ENCODE peak calls at places on chromosome 5, in ten cellular contexts. A is SK-N-SH, M is A549, E is heart right ventricle, H is ovary, S is sigmoid colon, G is transverse colon, T is pancreas, D is Peyer's patch, B is MM.1S. I is an unnamed sample.

GRCh38 chr5:154288145-154288544 is 97.6 kb downstream of the GALNT10 start:
- DNase-seq in A (no peak), B (no peak), H (peak), M (no peak), D (no peak), G (no peak), S (peak), T (peak), E (no peak), I (no peak)

GRCh38 chr5:140632366-140633080 is 452 bp downstream of the CD14 start:
- DNase-seq in A (no peak), E (peak), S (peak), D (peak), H (peak), M (no peak), T (peak), B (peak), G (peak), I (peak)

GRCh38 chr5:156460496-156460895 is 133.5 kb downstream of the SGCD start:
- DNase-seq in M (no peak), A (no peak), H (no peak), T (no peak), B (no peak), D (no peak), E (no peak), G (no peak), S (no peak), I (no peak)

GRCh38 chr5:143716856-143717255 is 95.1 kb upstream of the HMHB1 start:
- DNase-seq in A (no peak), T (no peak), S (no peak), G (no peak), E (no peak), D (no peak), B (no peak), M (no peak), H (no peak), I (no peak)

GRCh38 chr5:131209506-131210191 is 38.9 kb downstream of the LYRM7 start:
- DNase-seq in D (no peak), T (no peak), A (no peak), M (no peak), H (no peak), E (no peak), B (no peak), G (no peak), S (no peak), I (peak)

GRCh38 chr5:147483961-147484707 is 25.7 kb downstream of the DPYSL3 start:
- DNase-seq in S (peak), M (no peak), G (peak), H (peak), B (no peak), E (peak), D (peak), T (peak), A (peak), I (peak)

GRCh38 chr5:39570418-39571027 is 145.7 kb upstream of the DAB2 start:
- DNase-seq in A (peak), B (peak), S (no peak), D (no peak), M (peak), E (no peak), H (no peak), T (no peak), G (no peak), I (no peak)

GRCh38 chr5:125375143-125375542 is 628.7 kb upstream of the ZNF608 start:
- DNase-seq in G (no peak), D (no peak), T (no peak), H (no peak), M (no peak), E (no peak), B (no peak), A (no peak), S (no peak), I (no peak)

GRCh38 chr5:142644640-142645361 is 41.1 kb downstream of the FGF1 start:
- DNase-seq in A (no peak), M (peak), D (no peak), E (peak), G (peak), T (no peak), H (no peak), B (no peak), S (peak), I (peak)

GRCh38 chr5:122849746-122850145 is 4.3 kb downstream of the SNX24 start:
- DNase-seq in M (no peak), T (no peak), A (no peak), H (no peak), S (no peak), G (no peak), D (no peak), B (no peak), E (no peak), I (no peak)

GRCh38 chr5:34897646-34898045 is 17.7 kb downstream of the RAD1 start:
- DNase-seq in G (no peak), T (no peak), B (no peak), M (no peak), E (no peak), H (no peak), D (no peak), A (no peak), S (no peak), I (no peak)

GRCh38 chr5:19987594-19988345 is at the start of gene CDH18:
- DNase-seq in T (peak), E (no peak), D (no peak), G (no peak), B (no peak), H (peak), A (peak), S (peak), M (peak), I (peak)

GRCh38 chr5:167987490-167988270 is 303.8 kb upstream of the WWC1 start:
- DNase-seq in H (no peak), E (no peak), T (no peak), D (no peak), S (no peak), A (no peak), M (no peak), B (no peak), G (no peak), I (no peak)

GRCh38 chr5:171492781-171493180 is 73.3 kb downstream of the FGF18 start:
- DNase-seq in B (no peak), S (no peak), A (peak), E (no peak), T (no peak), H (no peak), M (peak), D (no peak), G (no peak), I (no peak)

GRCh38 chr5:137822158-137822764 is 45.4 kb upstream of the MYOT start:
- DNase-seq in D (peak), S (no peak), M (peak), B (no peak), E (no peak), G (peak), A (peak), T (no peak), H (no peak), I (peak)

GRCh38 chr5:91929522-91929817 is 546.4 kb upstream of the ARRDC3 start:
- DNase-seq in G (no peak), S (no peak), T (no peak), D (no peak), A (no peak), H (no peak), B (no peak), M (no peak), E (no peak), I (no peak)

GRCh38 chr5:142769251-142769792 is 855 bp upstream of the ARHGAP26 start:
- DNase-seq in T (no peak), E (no peak), M (no peak), B (peak), H (no peak), A (peak), D (no peak), S (no peak), G (peak), I (peak)

GRCh38 chr5:179668404-179668803 is 12.4 kb downstream of the CBY3 start:
- DNase-seq in B (peak), E (peak), G (peak), M (peak), H (no peak), S (no peak), D (no peak), T (no peak), A (peak), I (peak)

GRCh38 chr5:128035689-128036088 is 47.9 kb upstream of the SLC12A2 start:
- DNase-seq in E (no peak), A (peak), G (no peak), M (no peak), H (no peak), B (no peak), T (no peak), D (no peak), S (no peak), I (peak)

GRCh38 chr5:147512640-147513334 is 2.9 kb upstream of the DPYSL3 start:
- DNase-seq in M (no peak), S (no peak), G (no peak), A (no peak), E (no peak), H (no peak), T (no peak), D (no peak), B (no peak), I (no peak)

GRCh38 chr5:56167522-56167921 is 65.6 kb downstream of the ANKRD55 start:
- DNase-seq in E (no peak), G (no peak), M (no peak), B (peak), S (no peak), H (no peak), T (no peak), A (no peak), D (no peak), I (no peak)

GRCh38 chr5:8749556-8749955 is 796.3 kb downstream of the SEMA5A start:
- DNase-seq in A (no peak), D (no peak), H (no peak), S (no peak), E (no peak), G (no peak), M (no peak), B (no peak), T (no peak), I (no peak)

GRCh38 chr5:125717209-125717608 is 706.0 kb upstream of the GRAMD2B start:
- DNase-seq in D (no peak), E (no peak), M (no peak), G (no peak), A (no peak), T (no peak), H (no peak), B (no peak), S (no peak), I (no peak)

GRCh38 chr5:59173568-59173967 is 590.7 kb downstream of the RAB3C start:
- DNase-seq in E (no peak), A (no peak), D (no peak), T (no peak), B (no peak), S (no peak), G (no peak), H (no peak), M (no peak), I (no peak)

GRCh38 chr5:61313960-61314681 is 17.9 kb upstream of the ZSWIM6 start:
- DNase-seq in E (no peak), B (no peak), M (no peak), S (no peak), H (no peak), D (no peak), G (no peak), A (no peak), T (no peak), I (no peak)

GRCh38 chr5:179568731-179569130 is 18.4 kb downstream of the RUFY1 start:
- DNase-seq in S (no peak), M (no peak), B (no peak), H (no peak), T (no peak), E (no peak), A (no peak), G (no peak), D (no peak), I (no peak)

GRCh38 chr5:179326176-179326997 is 18.9 kb downstream of the ADAMTS2 start:
- DNase-seq in A (peak), E (peak), G (peak), S (peak), H (peak), T (no peak), B (no peak), M (no peak), D (peak), I (no peak)

GRCh38 chr5:91591076-91591475 is 208.0 kb upstream of the ARRDC3 start:
- DNase-seq in S (no peak), D (no peak), B (no peak), M (no peak), G (no peak), A (no peak), E (no peak), H (no peak), T (no peak), I (no peak)

GRCh38 chr5:3606121-3606831 is 10.6 kb downstream of the IRX1 start:
- DNase-seq in A (peak), E (no peak), S (no peak), T (no peak), D (no peak), G (no peak), H (no peak), B (no peak), M (no peak), I (no peak)

GRCh38 chr5:61342066-61342465 is 10.0 kb downstream of the ZSWIM6 start:
- DNase-seq in B (no peak), E (no peak), T (no peak), G (no peak), H (no peak), D (no peak), M (no peak), S (no peak), A (no peak), I (no peak)

DNA sequence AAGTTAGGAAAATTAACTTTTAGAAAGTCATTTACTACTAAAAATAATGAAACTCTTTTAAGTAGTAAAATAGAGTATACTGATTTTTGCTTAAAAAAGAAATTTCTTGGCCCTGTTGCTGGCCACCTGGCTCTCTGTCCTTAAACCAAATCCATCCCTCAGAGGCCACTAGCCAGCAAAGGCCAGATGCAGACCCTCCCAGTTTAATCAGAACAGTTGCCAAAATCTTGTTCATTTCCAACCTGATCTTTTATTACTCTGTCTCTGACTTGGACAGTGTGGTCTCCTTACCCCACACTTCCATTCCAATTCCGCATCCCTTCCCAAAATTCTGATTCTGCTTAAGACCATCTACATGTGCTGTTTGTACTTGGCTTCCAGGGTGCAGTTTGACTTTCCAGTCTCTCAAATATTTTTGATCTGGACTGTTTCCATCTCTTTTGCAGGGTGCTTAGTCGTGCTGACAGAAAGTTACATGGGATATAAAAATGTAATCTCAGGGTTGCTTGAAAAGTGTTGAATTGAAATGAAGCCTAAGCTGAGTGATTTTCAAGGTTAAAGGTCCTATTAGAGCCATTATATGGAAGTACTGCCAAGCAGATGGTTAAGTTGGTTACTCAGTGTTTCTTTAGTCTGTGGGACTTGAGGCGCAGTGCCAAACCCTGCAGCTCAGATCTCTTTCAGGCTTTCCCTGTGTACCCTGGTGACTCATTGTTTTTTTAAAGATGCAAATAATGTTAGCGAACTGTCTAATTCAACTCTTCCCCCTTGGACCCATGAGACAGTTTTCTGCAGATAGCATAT is 18.4 kb upstream of the DCP2 start:
- DNase-seq in A (no peak), T (peak), M (peak), S (peak), H (peak), G (peak), D (no peak), B (no peak), E (peak), I (no peak)
- H3K4me3 ChIP-seq in A (peak), T (no peak), M (peak), S (no peak), H (no peak), G (no peak), D (no peak), B (no peak), E (no peak), I (no peak)

GRCh38 chr5:75042511-75042910 is 9.8 kb downstream of the GCNT4 start:
- DNase-seq in E (no peak), H (no peak), D (no peak), G (no peak), M (no peak), A (no peak), T (no peak), S (no peak), B (no peak), I (no peak)

GRCh38 chr5:75046366-75047142 is 5.8 kb downstream of the GCNT4 start:
- DNase-seq in H (no peak), T (no peak), S (no peak), A (no peak), B (no peak), G (no peak), E (no peak), M (no peak), D (no peak), I (no peak)

GRCh38 chr5:75044406-75044805 is 8.0 kb downstream of the GCNT4 start:
- DNase-seq in H (no peak), D (no peak), E (no peak), M (no peak), S (no peak), G (no peak), T (no peak), A (no peak), B (no peak), I (no peak)

GRCh38 chr5:75045071-75045470 is 7.3 kb downstream of the GCNT4 start:
- DNase-seq in T (no peak), D (no peak), G (no peak), A (no peak), S (no peak), E (no peak), M (no peak), H (no peak), B (no peak), I (no peak)

DNA sequence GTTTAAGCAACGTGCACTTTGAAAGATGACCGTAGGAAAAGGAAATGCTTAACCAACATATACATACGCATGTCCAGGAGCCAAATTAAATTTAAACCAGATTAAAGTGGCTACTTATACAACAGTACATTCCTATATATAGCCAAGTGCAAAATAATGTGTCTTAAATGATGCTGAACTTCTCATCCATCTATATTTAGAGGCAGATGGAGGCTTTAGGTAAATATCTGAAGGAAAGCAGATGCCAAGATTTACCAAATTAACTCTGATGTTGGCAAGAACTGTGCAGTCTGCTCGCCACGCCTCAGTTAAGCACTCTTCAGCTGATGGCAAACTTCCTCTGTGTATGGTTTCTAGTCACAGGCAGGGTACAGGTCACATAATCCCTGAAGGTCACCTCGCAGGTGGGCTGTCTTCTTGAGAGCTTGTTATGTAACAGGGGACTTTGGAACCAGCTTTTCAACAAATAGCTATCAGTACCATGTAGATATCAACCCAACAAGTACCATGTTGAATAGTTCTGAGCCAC is 8.6 kb downstream of the GCNT4 start:
- DNase-seq in E (no peak), S (no peak), T (no peak), G (no peak), D (no peak), H (no peak), B (no peak), M (no peak), A (no peak), I (no peak)
- TF ChIP-seq CTCF in E (no peak), S (no peak), T (no peak), G (no peak), D (no peak), H (no peak), B (no peak), M (no peak), A (no peak), I (no peak)

DNA sequence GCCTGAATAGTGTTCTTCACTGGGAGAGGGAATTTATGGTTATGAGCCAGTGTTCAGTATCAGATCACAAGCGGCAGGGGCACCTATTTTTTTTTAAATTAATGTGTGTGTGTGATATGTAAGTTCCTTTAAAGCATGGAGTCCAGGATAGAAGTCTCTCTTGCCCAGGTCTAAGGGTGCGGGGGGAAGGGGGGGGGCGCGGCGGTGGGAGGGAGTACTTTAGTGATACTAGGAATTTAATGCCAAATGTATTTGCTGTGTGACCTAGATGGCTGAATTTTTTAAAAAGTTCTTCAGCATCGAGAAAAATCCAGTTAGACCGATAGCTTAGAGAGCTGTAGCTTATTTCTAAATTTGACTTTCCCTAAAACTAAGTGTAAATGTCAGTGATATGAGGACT is 1.5 kb upstream of the FCHO2 start:
- DNase-seq in D (no peak), E (no peak), A (no peak), G (no peak), M (no peak), B (no peak), H (no peak), T (no peak), S (no peak), I (no peak)
- H3K27ac ChIP-seq in D (no peak), E (peak), A (no peak), G (peak), M (peak), B (no peak), H (peak), T (peak), S (peak), I (no peak)

DNA sequence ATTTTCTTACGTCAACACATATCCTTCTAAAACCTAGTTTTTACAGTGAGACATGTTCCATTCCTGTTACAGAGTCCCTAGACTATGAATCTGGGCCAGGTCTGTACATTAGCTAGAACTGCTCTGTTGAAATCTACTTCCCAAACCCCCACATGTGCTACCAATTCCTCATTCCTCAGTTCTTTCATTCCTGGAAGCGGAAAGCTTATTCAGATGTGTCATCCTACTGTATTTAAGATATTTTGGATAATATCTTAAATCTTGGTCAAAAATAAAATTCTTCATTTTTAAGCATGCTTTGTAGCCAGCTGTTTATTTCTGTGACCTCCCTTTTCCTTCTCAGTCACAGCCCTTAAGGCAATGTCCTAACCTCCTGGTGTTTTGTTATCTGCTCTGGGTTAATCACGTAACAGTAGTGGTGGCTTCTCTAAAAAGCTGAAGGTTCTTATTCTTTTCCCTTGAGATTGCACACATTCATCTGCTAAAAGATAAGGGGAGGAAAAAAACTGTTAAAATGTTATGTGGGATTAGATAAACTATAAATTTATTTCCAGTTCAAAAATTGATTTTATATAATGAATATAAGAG is 35.6 kb downstream of the GLRX start:
- DNase-seq in D (no peak), S (no peak), E (no peak), B (no peak), G (no peak), M (no peak), A (no peak), H (no peak), T (no peak), I (no peak)
- H3K4me3 ChIP-seq in D (no peak), S (no peak), E (no peak), B (no peak), G (no peak), M (no peak), A (no peak), H (no peak), T (no peak), I (no peak)

DNA sequence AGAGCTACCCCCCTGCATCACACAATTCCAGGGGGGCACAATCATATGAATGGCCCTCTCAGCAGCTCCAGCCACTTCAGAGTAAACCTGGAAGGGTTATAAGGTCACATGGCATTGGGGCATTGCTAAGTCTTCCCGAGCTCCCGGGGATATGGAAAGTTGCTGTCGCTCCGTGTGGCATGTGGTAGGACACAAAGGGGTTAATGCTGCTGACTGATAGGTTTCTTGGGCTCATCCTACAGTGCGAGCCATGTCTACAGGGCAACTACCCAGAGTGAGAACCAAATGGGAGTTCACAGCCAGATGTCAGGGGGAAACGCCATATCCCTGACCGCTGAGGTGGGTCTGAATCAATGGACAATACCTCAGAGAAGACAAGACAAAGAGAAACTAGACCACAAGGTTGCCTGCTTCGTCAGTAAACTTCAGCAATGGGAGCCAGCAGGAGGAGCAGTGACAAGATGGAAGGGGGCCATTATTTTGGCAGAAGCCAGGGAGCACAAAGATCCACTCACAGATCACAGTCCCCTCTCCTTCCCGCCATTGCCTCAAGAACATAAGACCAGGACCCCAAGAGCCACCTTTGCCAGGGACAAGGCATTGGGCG is 52.4 kb upstream of the SHISAL2B start:
- DNase-seq in M (no peak), S (no peak), D (no peak), B (no peak), A (no peak), G (no peak), T (no peak), H (no peak), E (no peak), I (no peak)
- TF ChIP-seq CTCF in M (no peak), S (no peak), D (no peak), B (no peak), A (peak), G (no peak), T (no peak), H (no peak), E (no peak), I (no peak)

I was measured in WERI-Rb-1.